ENCODE peak calls at places on chromosomes 1 and 21, in ten cellular contexts. S is right lobe of liver, K is Peyer's patch, G is IMR-90, Y is endothelial cell of umbilical vein, X is spleen, N is tibial nerve, U is prostate gland, V is heart left ventricle, O is suprapubic skin. I is an unnamed sample. For H3K36me3, the result is how much of the 10 kb centered on the place peaks cover.

GRCh38 chr1:51690285-51690961 is 73.5 kb downstream of the OSBPL9 start:
- DNase-seq in S (no peak), K (no peak), G (peak), Y (peak), X (no peak), N (no peak), U (no peak), V (no peak), O (no peak), I (no peak)

GRCh38 chr1:66207484-66207883 is 326.5 kb upstream of the SGIP1 start:
- DNase-seq in S (no peak), K (no peak), G (peak), Y (peak), X (no peak), N (no peak), U (no peak), V (no peak), O (no peak), I (no peak)

GRCh38 chr21:44845418-44846200 is 27.7 kb upstream of the SUMO3 start:
- DNase-seq in S (peak), K (peak), G (peak), Y (peak), X (peak), N (peak), U (no peak), V (peak), O (no peak), I (peak)

GRCh38 chr1:235102993-235103411 is 25.6 kb downstream of the TOMM20 start:
- DNase-seq in S (no peak), K (no peak), G (no peak), Y (no peak), X (no peak), N (no peak), U (no peak), V (no peak), O (no peak), I (no peak)

GRCh38 chr1:22878626-22879025 is 94.0 kb downstream of the LACTBL1 start:
- DNase-seq in S (no peak), K (no peak), G (no peak), Y (no peak), X (no peak), N (no peak), U (no peak), V (no peak), O (no peak), I (no peak)

GRCh38 chr1:30536530-30536929 is 186.9 kb downstream of the MATN1 start:
- DNase-seq in S (no peak), K (no peak), G (no peak), Y (no peak), X (peak), N (no peak), U (no peak), V (no peak), O (no peak), I (no peak)

GRCh38 chr1:59678065-59678808 is 136.5 kb upstream of the HOOK1 start:
- DNase-seq in S (no peak), K (no peak), G (no peak), Y (no peak), X (no peak), N (no peak), U (no peak), V (no peak), O (no peak), I (no peak)

GRCh38 chr1:244869950-244870349 is 5.6 kb upstream of the HNRNPU start:
- DNase-seq in S (no peak), K (no peak), G (no peak), Y (no peak), X (no peak), N (no peak), U (no peak), V (no peak), O (no peak), I (no peak)

GRCh38 chr1:201275266-201275666 is 8.0 kb upstream of the PKP1 start:
- DNase-seq in S (no peak), K (peak), G (peak), Y (no peak), X (no peak), N (no peak), U (peak), V (peak), O (peak), I (no peak)

GRCh38 chr1:93502561-93502960 is 54.6 kb downstream of the FNBP1L start:
- DNase-seq in S (no peak), K (no peak), G (no peak), Y (no peak), X (no peak), N (no peak), U (no peak), V (no peak), O (no peak), I (no peak)

GRCh38 chr1:151939141-151939540 is 29.8 kb upstream of the THEM4 start:
- DNase-seq in S (no peak), K (no peak), G (no peak), Y (no peak), X (no peak), N (no peak), U (no peak), V (no peak), O (no peak), I (peak)

GRCh38 chr1:233654667-233655432 is 40.9 kb downstream of the KCNK1 start:
- DNase-seq in S (no peak), K (no peak), G (no peak), Y (no peak), X (no peak), N (no peak), U (peak), V (no peak), O (no peak), I (no peak)

GRCh38 chr1:190663962-190664361 is 186.3 kb upstream of the BRINP3 start:
- DNase-seq in S (no peak), K (no peak), G (no peak), Y (no peak), X (no peak), N (no peak), U (no peak), V (no peak), O (no peak), I (no peak)

GRCh38 chr1:201022824-201023516 is 544 bp downstream of the KIF21B start:
- DNase-seq in S (peak), K (no peak), G (no peak), Y (no peak), X (peak), N (no peak), U (no peak), V (no peak), O (no peak), I (no peak)

GRCh38 chr1:87325982-87326738 is 2.5 kb upstream of the LMO4 start:
- DNase-seq in S (no peak), K (no peak), G (peak), Y (peak), X (no peak), N (no peak), U (peak), V (no peak), O (no peak), I (no peak)

GRCh38 chr21:16419188-16419874 is 689.5 kb downstream of the USP25 start:
- DNase-seq in S (peak), K (no peak), G (peak), Y (peak), X (no peak), N (peak), U (peak), V (peak), O (peak), I (peak)

DNA sequence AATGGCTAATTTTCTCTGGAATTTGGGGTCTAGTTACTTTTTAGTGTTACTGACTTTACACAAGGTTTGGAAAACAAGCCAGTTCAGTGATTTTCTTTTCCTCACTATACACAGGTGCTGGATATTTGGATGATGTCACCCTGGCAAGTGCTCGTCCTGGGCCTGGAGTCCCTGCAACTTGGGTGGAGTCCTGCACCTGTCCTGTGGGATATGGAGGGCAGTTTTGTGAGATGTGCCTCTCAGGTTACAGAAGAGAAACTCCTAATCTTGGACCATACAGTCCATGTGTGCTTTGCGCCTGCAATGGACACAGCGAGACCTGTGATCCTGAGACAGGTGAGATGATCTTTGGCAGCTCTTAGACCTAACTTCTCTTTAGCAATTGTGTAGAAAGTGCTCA is 64.5 kb upstream of the LAMC2 start:
- DNase-seq in S (no peak), K (no peak), G (no peak), Y (no peak), X (no peak), N (no peak), U (no peak), V (no peak), O (no peak), I (no peak)
- H3K36me3 ChIP-seq in S (under half), K (half or more), G (half or more), Y (under half), X (half or more), N (half or more), U (under half), V (half or more), O (half or more), I (half or more)

DNA sequence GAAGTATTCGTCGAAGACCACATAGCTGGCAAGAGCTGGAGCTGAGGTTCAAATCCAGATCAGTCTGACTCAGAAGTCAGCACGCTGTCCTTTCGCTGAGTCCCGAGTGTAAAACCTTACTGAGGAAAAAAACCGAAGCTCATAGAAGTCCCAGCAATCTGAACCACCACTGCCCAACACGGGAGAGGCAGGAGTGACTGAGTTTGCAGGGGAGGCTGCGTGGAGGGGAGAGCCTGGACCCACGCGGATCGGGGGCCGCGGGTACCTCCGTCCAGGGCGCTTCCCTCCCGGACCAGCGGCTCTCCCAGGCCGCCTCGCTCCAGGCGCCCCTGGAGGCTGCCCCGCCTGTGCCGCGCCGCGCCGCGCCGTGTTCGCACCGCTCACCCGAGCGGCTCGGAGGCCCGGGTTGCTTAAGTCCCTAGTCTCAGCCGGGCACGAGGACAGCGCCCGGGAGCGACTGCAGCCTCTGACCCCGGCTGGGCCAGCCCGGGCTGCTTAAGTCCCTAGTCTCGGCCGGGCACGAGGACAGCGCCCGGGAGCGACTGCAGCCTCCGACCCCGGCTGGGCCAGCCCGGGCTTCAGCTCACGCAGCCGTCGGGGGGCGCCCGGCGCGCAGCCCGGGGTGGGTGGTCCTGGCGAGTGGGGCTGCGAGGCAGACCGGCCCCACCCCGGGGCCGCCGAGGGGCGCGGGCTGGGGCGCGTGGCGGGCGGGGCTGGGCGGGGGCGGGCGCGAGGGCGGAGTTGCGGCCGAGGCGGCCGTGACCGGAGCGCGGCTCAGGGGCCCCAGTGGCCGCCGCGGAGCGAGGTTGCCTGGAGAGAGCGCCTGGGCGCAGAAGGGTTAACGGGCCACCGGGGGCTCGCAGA is at the start of gene ADAMTSL4:
- DNase-seq in S (peak), K (peak), G (peak), Y (peak), X (peak), N (no peak), U (no peak), V (peak), O (no peak), I (no peak)
- TF ChIP-seq CTCF in S (no peak), K (no peak), G (peak), Y (peak), X (no peak), N (peak), U (no peak), V (peak), O (no peak), I (peak)

DNA sequence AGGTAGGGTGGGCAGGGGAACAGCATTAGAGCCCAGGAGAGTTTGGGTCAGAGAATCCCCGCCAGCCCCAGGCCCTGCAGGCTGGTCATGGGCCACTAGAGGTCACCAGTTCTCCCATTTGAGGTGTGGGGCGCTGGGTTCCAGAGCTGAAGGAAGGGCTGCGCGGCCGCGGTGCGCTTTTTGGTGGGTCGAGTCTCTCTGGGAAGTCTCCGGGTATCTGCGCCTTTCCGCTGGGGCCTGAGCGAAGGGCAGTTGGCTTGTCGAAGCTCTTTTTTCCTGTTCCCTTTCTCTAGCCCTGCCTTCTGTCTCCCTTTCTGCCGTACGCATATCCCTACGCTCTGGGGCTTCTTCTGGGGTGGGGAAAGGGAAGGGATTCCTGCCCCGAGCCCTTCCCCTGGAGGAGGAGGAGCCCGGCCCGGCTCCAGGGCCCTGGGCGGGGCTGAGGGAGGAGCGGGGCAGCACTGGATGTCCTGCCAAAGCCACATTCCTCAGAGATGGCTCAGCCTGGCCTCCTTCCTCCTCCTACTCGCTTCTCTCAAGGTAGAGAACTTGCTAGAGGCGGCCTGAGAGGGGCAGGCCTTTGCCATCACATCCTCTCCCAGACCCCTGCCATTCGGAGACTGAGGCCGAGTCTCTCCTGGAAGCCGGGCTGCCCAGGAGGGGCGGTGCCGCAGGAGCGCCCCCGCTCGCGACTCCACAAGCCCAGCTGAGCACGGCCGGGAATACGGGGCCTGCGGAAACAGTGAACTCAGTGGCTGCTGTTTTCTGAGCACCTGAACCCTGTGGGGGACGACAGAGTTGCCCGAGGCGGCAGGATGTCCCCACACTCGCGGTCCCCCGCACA is 12.0 kb downstream of the ADAMTSL4 start:
- DNase-seq in S (peak), K (peak), G (peak), Y (peak), X (peak), N (peak), U (peak), V (peak), O (peak), I (peak)
- TF ChIP-seq POLR2A in S (peak), K (peak), G (peak), Y (peak), X (peak), N (peak), U (peak), V (peak), O (peak), I (peak)

DNA sequence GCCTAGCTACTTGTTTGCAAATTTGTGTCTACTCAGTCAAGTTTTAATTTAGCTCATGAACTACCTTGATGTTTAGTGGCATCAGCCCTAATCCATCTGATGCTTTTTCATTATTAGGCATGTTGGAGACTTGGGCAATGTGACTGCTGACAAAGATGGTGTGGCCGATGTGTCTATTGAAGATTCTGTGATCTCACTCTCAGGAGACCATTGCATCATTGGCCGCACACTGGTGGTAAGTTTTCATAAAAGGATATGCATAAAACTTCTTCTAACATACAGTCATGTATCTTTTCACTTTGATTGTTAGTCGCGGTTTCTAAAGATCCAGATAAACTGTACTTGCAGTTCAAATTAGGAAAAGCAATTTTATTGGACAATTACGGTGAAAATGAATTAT is 7.6 kb downstream of the SOD1 start:
- DNase-seq in S (no peak), K (no peak), G (no peak), Y (no peak), X (no peak), N (no peak), U (no peak), V (no peak), O (no peak), I (no peak)
- H3K36me3 ChIP-seq in S (under half), K (half or more), G (under half), Y (under half), X (half or more), N (half or more), U (under half), V (half or more), O (under half), I (half or more)

DNA sequence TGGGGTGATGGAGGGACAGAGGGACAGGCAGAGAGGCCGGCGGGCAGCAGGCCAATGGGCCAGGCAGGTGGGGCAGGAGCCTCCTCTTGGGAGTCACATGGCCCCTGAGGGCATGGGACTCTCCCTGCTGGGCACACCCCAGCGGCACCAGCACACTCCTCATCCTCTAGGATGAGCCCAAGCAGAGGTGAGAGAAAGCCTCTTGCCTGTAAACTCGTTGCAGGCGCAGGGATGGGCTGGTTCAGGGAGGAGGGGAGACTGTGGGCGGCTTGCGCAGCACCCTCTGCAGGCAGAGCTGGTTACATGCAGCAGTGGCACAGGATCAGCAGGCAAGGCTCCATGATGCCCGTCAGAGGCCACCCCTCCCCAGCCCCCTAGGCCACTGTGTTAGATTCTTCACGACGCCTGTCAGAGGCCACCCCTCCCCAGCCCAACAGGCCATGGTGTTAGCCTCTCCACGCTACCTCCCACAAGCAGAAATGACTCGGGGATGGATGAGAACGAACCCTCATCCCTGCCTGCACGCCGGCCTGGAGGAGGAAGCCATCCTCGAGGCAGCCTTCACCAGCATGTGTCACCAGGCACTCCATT is 209.7 kb upstream of the VAMP3 start:
- DNase-seq in S (no peak), K (peak), G (peak), Y (no peak), X (peak), N (no peak), U (no peak), V (peak), O (no peak), I (no peak)
- TF ChIP-seq CTCF in S (no peak), K (no peak), G (peak), Y (peak), X (no peak), N (no peak), U (no peak), V (no peak), O (no peak), I (peak)

DNA sequence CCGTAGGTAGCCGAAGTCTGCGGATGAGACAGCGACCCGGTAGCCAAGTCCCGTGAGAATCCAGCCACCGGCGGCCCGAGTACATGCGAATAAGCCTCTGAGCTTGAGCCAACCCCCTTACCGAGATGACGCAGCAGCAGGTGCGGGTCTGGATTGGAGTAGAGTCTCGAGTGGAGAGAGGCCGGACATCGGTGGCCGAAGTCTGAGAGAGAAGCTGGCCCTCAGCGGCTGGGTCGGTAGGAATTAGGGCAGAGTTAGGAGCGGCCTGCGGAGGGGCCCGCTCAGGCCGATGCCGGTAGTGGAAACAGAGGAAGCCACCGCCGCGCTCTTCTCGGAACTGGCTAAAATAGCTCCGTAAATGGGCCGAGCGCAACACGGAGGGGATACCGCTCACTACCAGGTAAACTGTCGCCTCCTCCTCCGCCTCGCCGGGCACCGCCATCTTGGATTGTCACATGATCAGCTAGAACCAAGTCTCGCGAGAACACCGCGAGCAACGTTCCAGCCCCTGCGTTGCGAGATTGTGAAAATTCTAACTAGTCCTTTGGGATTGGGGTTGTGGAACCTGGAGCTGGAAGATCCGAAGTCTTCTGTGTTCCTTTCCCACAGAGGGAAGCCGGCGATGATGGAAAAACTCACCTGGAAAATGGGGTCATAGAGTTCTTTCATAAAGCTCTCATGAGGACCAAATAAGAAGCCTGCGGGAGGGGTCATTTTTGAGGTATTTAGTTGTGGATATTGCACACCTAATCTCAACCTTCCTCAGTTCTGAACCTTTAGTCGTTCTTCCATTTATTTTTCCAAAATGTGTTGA is at the start of gene GPATCH3:
- DNase-seq in S (peak), K (peak), G (peak), Y (peak), X (peak), N (peak), U (peak), V (peak), O (peak), I (peak)
- TF ChIP-seq POLR2A in S (peak), K (peak), G (peak), Y (peak), X (no peak), N (no peak), U (peak), V (no peak), O (no peak), I (no peak)